ENCODE peak calls at places on chromosomes 16 and 17, in seven cellular contexts. One of them, this sample, is unnamed.

GRCh38 chr17:17059301-17059890 is 17.1 kb downstream of the MPRIP start:
- DNase-seq in neural progenitor cell: no peak
- DNase-seq in hepatocyte: no peak
- DNase-seq in GM23338: no peak
- DNase-seq in fibroblast of lung: no peak
- DNase-seq in endothelial cell of umbilical vein: no peak
- DNase-seq in mammary epithelial cell: no peak
- DNase-seq in this sample: no peak

GRCh38 chr17:73318861-73319260 is 7.1 kb upstream of the CDC42EP4 start:
- DNase-seq in neural progenitor cell: no peak
- DNase-seq in hepatocyte: no peak
- DNase-seq in GM23338: no peak
- DNase-seq in fibroblast of lung: no peak
- DNase-seq in endothelial cell of umbilical vein: no peak
- DNase-seq in mammary epithelial cell: no peak
- DNase-seq in this sample: no peak

GRCh38 chr17:38663125-38663751 is 11.5 kb downstream of the EPOP start:
- DNase-seq in neural progenitor cell: peak
- DNase-seq in hepatocyte: peak
- DNase-seq in GM23338: peak
- DNase-seq in fibroblast of lung: peak
- DNase-seq in endothelial cell of umbilical vein: peak
- DNase-seq in mammary epithelial cell: peak
- DNase-seq in this sample: peak

GRCh38 chr17:72560303-72561247 is 439.8 kb downstream of the SOX9 start:
- DNase-seq in neural progenitor cell: peak
- DNase-seq in hepatocyte: peak
- DNase-seq in GM23338: peak
- DNase-seq in fibroblast of lung: peak
- DNase-seq in endothelial cell of umbilical vein: peak
- DNase-seq in mammary epithelial cell: no peak
- DNase-seq in this sample: peak

GRCh38 chr16:78106659-78107058 is 7.2 kb downstream of the WWOX start:
- DNase-seq in neural progenitor cell: no peak
- DNase-seq in hepatocyte: no peak
- DNase-seq in GM23338: no peak
- DNase-seq in fibroblast of lung: no peak
- DNase-seq in endothelial cell of umbilical vein: no peak
- DNase-seq in mammary epithelial cell: no peak
- DNase-seq in this sample: no peak

GRCh38 chr17:78359936-78360370 is at the start of gene SOCS3:
- DNase-seq in neural progenitor cell: peak
- DNase-seq in hepatocyte: peak
- DNase-seq in GM23338: peak
- DNase-seq in fibroblast of lung: peak
- DNase-seq in endothelial cell of umbilical vein: peak
- DNase-seq in mammary epithelial cell: peak
- DNase-seq in this sample: peak

GRCh38 chr17:6233339-6233738 is 163.2 kb downstream of the WSCD1 start:
- DNase-seq in neural progenitor cell: no peak
- DNase-seq in hepatocyte: no peak
- DNase-seq in GM23338: no peak
- DNase-seq in fibroblast of lung: no peak
- DNase-seq in endothelial cell of umbilical vein: no peak
- DNase-seq in mammary epithelial cell: no peak
- DNase-seq in this sample: no peak

GRCh38 chr17:61805399-61805798 is 57.9 kb downstream of the BRIP1 start:
- DNase-seq in neural progenitor cell: no peak
- DNase-seq in hepatocyte: no peak
- DNase-seq in GM23338: no peak
- DNase-seq in fibroblast of lung: peak
- DNase-seq in endothelial cell of umbilical vein: no peak
- DNase-seq in mammary epithelial cell: peak
- DNase-seq in this sample: peak

GRCh38 chr16:51429041-51429440 is 278.0 kb upstream of the SALL1 start:
- DNase-seq in neural progenitor cell: no peak
- DNase-seq in hepatocyte: no peak
- DNase-seq in GM23338: no peak
- DNase-seq in fibroblast of lung: no peak
- DNase-seq in endothelial cell of umbilical vein: no peak
- DNase-seq in mammary epithelial cell: no peak
- DNase-seq in this sample: no peak

GRCh38 chr17:16987830-16988601 is 16.1 kb upstream of the TNFRSF13B start:
- DNase-seq in neural progenitor cell: peak
- DNase-seq in hepatocyte: peak
- DNase-seq in GM23338: peak
- DNase-seq in fibroblast of lung: peak
- DNase-seq in endothelial cell of umbilical vein: no peak
- DNase-seq in mammary epithelial cell: peak
- DNase-seq in this sample: peak

GRCh38 chr16:82412770-82413169 is 214.0 kb upstream of the CDH13 start:
- DNase-seq in neural progenitor cell: no peak
- DNase-seq in hepatocyte: no peak
- DNase-seq in GM23338: no peak
- DNase-seq in fibroblast of lung: no peak
- DNase-seq in endothelial cell of umbilical vein: no peak
- DNase-seq in mammary epithelial cell: no peak
- DNase-seq in this sample: no peak

GRCh38 chr17:7838291-7839075 is 4.5 kb downstream of the KDM6B start:
- DNase-seq in neural progenitor cell: peak
- DNase-seq in hepatocyte: peak
- DNase-seq in GM23338: peak
- DNase-seq in fibroblast of lung: peak
- DNase-seq in endothelial cell of umbilical vein: no peak
- DNase-seq in mammary epithelial cell: no peak
- DNase-seq in this sample: peak

GRCh38 chr17:45580914-45581313 is 90.4 kb upstream of the PLEKHM1 start:
- DNase-seq in neural progenitor cell: no peak
- DNase-seq in hepatocyte: no peak
- DNase-seq in GM23338: no peak
- DNase-seq in fibroblast of lung: no peak
- DNase-seq in endothelial cell of umbilical vein: no peak
- DNase-seq in mammary epithelial cell: no peak
- DNase-seq in this sample: no peak

GRCh38 chr17:46818319-46818928 is at the start of gene WNT3:
- DNase-seq in neural progenitor cell: peak
- DNase-seq in hepatocyte: no peak
- DNase-seq in GM23338: peak
- DNase-seq in fibroblast of lung: no peak
- DNase-seq in endothelial cell of umbilical vein: no peak
- DNase-seq in mammary epithelial cell: no peak
- DNase-seq in this sample: no peak

GRCh38 chr17:30513346-30513745 is 36.1 kb downstream of the GOSR1 start:
- DNase-seq in neural progenitor cell: no peak
- DNase-seq in hepatocyte: no peak
- DNase-seq in GM23338: no peak
- DNase-seq in fibroblast of lung: no peak
- DNase-seq in endothelial cell of umbilical vein: no peak
- DNase-seq in mammary epithelial cell: no peak
- DNase-seq in this sample: peak

DNA sequence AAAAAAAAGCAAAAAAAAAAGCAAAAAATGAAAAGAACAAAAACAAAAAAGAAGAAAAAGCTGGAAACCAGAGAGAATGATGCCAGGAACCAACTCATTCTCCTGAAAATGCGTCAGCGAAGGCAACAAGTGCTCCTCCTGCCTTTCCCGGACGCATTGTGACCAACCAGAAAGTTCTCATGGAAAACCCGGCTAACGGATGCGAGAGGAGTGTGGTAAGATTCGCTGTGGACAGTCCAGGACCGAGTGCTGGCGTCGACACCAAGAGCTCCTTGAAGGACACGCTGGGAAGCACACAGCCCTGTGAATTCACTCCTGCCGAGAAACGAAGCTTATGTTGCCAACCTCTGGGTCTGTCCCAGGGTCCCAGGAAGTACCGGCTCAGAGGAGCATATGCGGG is 43.4 kb downstream of the METRNL start:
- DNase-seq in neural progenitor cell: no peak
- DNase-seq in hepatocyte: no peak
- DNase-seq in GM23338: peak
- DNase-seq in fibroblast of lung: no peak
- DNase-seq in endothelial cell of umbilical vein: no peak
- DNase-seq in mammary epithelial cell: no peak
- DNase-seq in this sample: peak
- H2AFZ ChIP-seq in neural progenitor cell: no peak
- H2AFZ ChIP-seq in hepatocyte: no peak
- H2AFZ ChIP-seq in GM23338: peak
- H2AFZ ChIP-seq in fibroblast of lung: no peak
- H2AFZ ChIP-seq in endothelial cell of umbilical vein: no peak
- H2AFZ ChIP-seq in mammary epithelial cell: no peak
- H2AFZ ChIP-seq in this sample: peak

GRCh38 chr17:76872221-76872873 is 4.1 kb downstream of the MGAT5B start:
- DNase-seq in neural progenitor cell: no peak
- DNase-seq in hepatocyte: peak
- DNase-seq in GM23338: no peak
- DNase-seq in fibroblast of lung: peak
- DNase-seq in endothelial cell of umbilical vein: peak
- DNase-seq in mammary epithelial cell: peak
- DNase-seq in this sample: peak

GRCh38 chr17:76873856-76874255 is 5.7 kb downstream of the MGAT5B start:
- DNase-seq in neural progenitor cell: no peak
- DNase-seq in hepatocyte: no peak
- DNase-seq in GM23338: no peak
- DNase-seq in fibroblast of lung: peak
- DNase-seq in endothelial cell of umbilical vein: no peak
- DNase-seq in mammary epithelial cell: no peak
- DNase-seq in this sample: peak

GRCh38 chr17:76869878-76870714 is 1.9 kb downstream of the MGAT5B start:
- DNase-seq in neural progenitor cell: peak
- DNase-seq in hepatocyte: peak
- DNase-seq in GM23338: peak
- DNase-seq in fibroblast of lung: no peak
- DNase-seq in endothelial cell of umbilical vein: no peak
- DNase-seq in mammary epithelial cell: no peak
- DNase-seq in this sample: peak

GRCh38 chr17:76872874-76873221 is 4.6 kb downstream of the MGAT5B start:
- DNase-seq in neural progenitor cell: no peak
- DNase-seq in hepatocyte: no peak
- DNase-seq in GM23338: no peak
- DNase-seq in fibroblast of lung: peak
- DNase-seq in endothelial cell of umbilical vein: no peak
- DNase-seq in mammary epithelial cell: no peak
- DNase-seq in this sample: no peak

DNA sequence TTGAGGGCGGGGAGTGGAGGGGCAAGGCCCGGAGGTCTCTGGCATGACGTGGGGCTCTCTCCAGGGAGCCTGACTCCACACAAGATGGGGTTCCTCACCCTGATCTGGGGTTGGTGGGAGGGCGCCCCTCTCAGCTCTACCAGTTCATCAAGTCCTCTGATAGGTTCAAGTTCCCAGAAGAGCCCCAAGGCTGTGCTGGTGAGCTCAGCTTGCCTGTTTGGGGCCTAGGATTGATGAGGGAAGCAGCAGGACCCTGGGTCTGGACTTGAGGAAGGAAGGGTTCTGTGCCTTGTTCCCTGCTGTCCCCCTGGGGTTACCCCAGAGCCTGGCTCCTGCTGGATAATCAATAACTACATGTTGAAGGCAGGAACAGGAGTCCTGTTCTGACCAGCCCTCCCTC is 3.5 kb downstream of the MGAT5B start:
- DNase-seq in neural progenitor cell: no peak
- DNase-seq in hepatocyte: no peak
- DNase-seq in GM23338: no peak
- DNase-seq in fibroblast of lung: no peak
- DNase-seq in endothelial cell of umbilical vein: no peak
- DNase-seq in mammary epithelial cell: no peak
- DNase-seq in this sample: no peak
- H3K27ac ChIP-seq in neural progenitor cell: no peak
- H3K27ac ChIP-seq in hepatocyte: no peak
- H3K27ac ChIP-seq in GM23338: no peak
- H3K27ac ChIP-seq in fibroblast of lung: no peak
- H3K27ac ChIP-seq in endothelial cell of umbilical vein: peak
- H3K27ac ChIP-seq in mammary epithelial cell: no peak
- H3K27ac ChIP-seq in this sample: no peak

DNA sequence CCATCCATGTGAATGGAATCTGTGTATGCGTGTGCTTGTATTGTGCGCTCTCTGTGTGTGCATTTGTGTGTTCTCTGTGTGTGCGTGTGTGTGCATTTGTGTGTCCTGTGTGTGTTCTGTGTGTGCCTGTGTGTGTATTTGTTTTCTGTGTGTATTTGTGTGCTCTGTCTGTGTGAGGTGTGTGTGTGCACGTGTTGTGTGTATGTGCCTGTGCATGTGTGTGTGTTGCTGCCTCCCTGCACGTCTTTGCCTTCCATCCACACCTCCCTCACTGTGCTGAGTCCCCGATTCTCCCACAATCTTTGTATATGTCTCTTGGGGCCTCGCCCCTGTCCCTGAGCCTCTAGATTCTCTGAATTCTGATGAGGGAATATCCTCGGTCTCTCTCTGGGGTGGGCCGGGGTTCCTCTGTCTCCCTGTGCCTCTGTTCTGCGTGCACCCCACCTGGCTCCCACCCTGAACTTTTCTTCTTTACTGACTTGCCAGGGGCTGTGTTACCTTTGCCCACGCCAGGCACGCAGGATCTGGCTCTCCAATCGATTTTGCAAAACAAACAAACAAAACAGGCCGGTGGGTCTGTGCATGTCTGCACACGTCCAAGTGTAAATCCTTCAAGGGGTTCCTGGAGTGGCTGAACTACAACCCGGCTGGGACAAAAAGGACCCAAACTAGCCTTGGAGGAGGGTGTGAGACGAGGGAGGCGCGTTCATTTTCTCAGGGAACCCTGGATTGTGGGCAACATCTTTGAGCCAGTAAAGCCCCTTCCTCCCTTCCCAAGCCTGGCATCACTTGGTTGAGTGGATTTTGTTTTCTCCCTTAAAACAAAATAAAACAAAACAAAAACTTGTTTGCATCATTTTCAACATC is 8.1 kb upstream of the FOXF1 start:
- DNase-seq in neural progenitor cell: no peak
- DNase-seq in hepatocyte: no peak
- DNase-seq in GM23338: no peak
- DNase-seq in fibroblast of lung: no peak
- DNase-seq in endothelial cell of umbilical vein: no peak
- DNase-seq in mammary epithelial cell: no peak
- DNase-seq in this sample: no peak
- TF ChIP-seq EZH2 in neural progenitor cell: no peak
- TF ChIP-seq EZH2 in hepatocyte: no peak
- TF ChIP-seq EZH2 in GM23338: peak
- TF ChIP-seq EZH2 in fibroblast of lung: no peak
- TF ChIP-seq EZH2 in endothelial cell of umbilical vein: no peak
- TF ChIP-seq EZH2 in mammary epithelial cell: peak
- TF ChIP-seq EZH2 in this sample: no peak

DNA sequence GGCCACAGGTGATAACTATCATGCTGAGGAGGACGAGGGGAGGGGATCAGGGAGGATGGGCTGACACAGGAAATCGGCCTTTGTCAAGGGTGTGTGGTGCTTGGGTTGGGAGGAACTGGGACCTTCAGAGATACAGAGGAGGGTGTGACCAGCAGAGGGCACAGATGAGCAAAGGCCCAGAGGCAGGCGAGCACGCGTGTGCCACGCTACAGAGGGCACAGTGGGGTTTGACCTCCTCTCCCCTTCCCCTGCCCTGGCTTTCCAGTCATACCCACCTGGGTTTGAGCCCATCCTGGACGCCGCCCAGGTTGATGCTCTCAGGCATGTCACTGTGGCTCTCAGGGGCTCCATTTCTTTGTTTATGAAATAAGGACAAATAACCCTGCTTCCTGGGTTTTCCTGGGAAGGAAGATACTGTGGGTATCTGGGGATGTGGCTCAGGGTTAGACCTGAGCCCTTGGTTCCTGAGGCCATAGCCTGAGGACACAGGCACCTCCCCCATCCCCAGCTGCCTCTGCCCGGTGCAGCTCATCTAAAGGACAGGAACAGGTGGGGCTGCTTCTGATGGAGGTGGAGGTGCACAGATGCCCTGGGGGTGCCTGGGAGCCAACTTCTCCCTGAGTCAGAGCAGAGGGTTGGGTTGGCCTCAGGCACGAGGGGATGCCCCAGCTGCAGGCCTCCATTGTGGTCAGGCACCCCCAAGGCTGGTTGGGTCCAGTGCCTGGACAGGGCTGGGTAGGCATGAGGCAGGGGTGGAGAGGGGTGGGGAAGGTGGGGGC is 51.8 kb downstream of the BEAN1 start:
- DNase-seq in neural progenitor cell: peak
- DNase-seq in hepatocyte: peak
- DNase-seq in GM23338: peak
- DNase-seq in fibroblast of lung: peak
- DNase-seq in endothelial cell of umbilical vein: peak
- DNase-seq in mammary epithelial cell: peak
- DNase-seq in this sample: peak
- H2AFZ ChIP-seq in neural progenitor cell: no peak
- H2AFZ ChIP-seq in hepatocyte: no peak
- H2AFZ ChIP-seq in GM23338: peak
- H2AFZ ChIP-seq in fibroblast of lung: peak
- H2AFZ ChIP-seq in endothelial cell of umbilical vein: peak
- H2AFZ ChIP-seq in mammary epithelial cell: peak
- H2AFZ ChIP-seq in this sample: peak

This sample was measured in GM23248.